ENCODE peak calls at places on chromosomes 2 and 18, in four cellular contexts. N is right lobe of liver, Z is HepG2, L is sigmoid colon. O is an unnamed sample.

GRCh38 chr2:229083606-229084349 is 187.3 kb downstream of the PID1 start:
- DNase-seq in N (no peak), Z (no peak), L (no peak), O (no peak)

GRCh38 chr2:55357907-55358306 is 61.7 kb downstream of the CCDC88A start:
- DNase-seq in N (no peak), Z (no peak), L (no peak), O (no peak)

GRCh38 chr2:229732897-229733296 is 18.5 kb upstream of the DNER start:
- DNase-seq in N (no peak), Z (no peak), L (no peak), O (no peak)

GRCh38 chr18:78768655-78769501 is 210.7 kb upstream of the SALL3 start:
- DNase-seq in N (no peak), Z (no peak), L (no peak), O (no peak)

GRCh38 chr18:55252053-55252675 is 292.9 kb upstream of the CCDC68 start:
- DNase-seq in N (no peak), Z (no peak), L (no peak), O (no peak)

GRCh38 chr18:74498712-74499629 is 2.8 kb downstream of the CNDP2 start:
- DNase-seq in N (peak; percentile 85), Z (no peak), L (peak; percentile 59), O (no peak)

GRCh38 chr2:143700865-143701264 is 571.6 kb downstream of the ARHGAP15 start:
- DNase-seq in N (no peak), Z (no peak), L (no peak), O (no peak)

GRCh38 chr2:13390676-13391075 is 673.9 kb downstream of the TRIB2 start:
- DNase-seq in N (no peak), Z (no peak), L (no peak), O (no peak)

GRCh38 chr2:132670961-132671781 is 1.2 kb upstream of the LYPD1 start:
- DNase-seq in N (no peak), Z (no peak), L (no peak), O (no peak)

GRCh38 chr2:237998530-237998929 is 31.7 kb downstream of the UBE2F start:
- DNase-seq in N (no peak), Z (peak; percentile 62), L (no peak), O (no peak)

GRCh38 chr2:67600946-67601345 is 203.8 kb downstream of the ETAA1 start:
- DNase-seq in N (no peak), Z (no peak), L (no peak), O (no peak)

GRCh38 chr2:105454801-105455485 is 56.1 kb upstream of the FHL2 start:
- DNase-seq in N (no peak), Z (peak; percentile 55), L (no peak), O (no peak)

GRCh38 chr2:97757062-97757461 is 43.7 kb downstream of the ZAP70 start:
- DNase-seq in N (no peak), Z (no peak), L (no peak), O (no peak)

GRCh38 chr18:31454066-31454708 is 6.6 kb downstream of the DSG3 start:
- DNase-seq in N (no peak), Z (peak; percentile 1), L (no peak), O (no peak)

DNA sequence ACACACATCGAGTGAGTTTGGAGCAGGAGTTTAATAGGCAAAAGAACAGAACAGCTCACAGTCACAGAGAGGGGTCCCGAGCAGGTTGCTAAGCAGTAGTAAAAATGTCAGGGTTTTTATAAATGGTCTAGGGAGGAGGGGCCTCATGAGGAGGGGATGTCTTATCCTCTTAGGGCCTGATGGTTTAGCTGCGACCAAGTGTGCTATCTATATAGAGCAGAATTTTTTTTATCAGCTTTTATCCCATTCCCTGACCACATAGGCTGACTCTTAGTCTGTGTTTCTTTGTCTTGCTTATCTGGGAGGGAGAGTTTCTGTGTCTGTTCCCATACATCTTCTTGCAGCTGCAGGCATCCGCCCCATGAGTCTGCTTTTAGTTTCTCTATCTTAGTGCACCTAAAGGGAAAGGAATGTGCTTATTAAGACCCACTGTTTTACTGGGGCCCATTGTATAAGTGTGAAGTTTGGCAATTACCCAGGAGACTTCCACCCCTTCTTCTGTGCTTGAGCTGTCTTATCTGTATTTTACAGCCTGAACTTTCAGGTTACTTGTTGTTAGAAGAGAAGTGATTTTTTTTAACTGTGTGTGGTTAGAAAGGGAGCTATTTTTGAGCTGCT is 30.4 kb upstream of the GMCL1 start:
- DNase-seq in N (no peak), Z (no peak), L (no peak), O (peak; percentile 36)
- TF ChIP-seq POLR2A in N (no peak), Z (no peak), L (no peak), O (no peak)

GRCh38 chr18:45008694-45009372 is 328.1 kb downstream of the SETBP1 start:
- DNase-seq in N (no peak), Z (no peak), L (no peak), O (no peak)
- TF ChIP-seq CTCF in N (no peak), Z (no peak), L (no peak), O (no peak)

DNA sequence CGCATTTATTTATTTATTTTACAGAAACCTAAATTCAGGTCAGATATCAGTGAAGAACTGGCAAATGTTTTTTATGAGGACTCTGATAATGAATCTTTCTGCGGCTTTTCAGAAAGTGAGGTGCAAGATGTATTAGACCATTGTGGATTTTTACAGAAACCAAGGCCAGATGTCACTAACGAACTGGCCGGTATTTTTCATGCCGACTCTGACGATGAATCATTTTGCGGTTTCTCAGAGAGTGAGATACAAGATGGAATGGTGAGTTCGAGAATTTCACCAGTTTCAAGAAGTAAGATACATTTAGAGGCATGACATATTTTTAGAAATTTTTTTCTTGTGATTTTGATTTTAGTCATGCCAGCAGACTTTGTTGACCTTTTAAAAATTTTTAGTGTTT is 4.6 kb downstream of the CDCA7 start:
- DNase-seq in N (no peak), Z (no peak), L (no peak), O (no peak)
- H3K9me3 ChIP-seq in N (no peaks in the 10 kb centered on the region), Z (no peaks in the 10 kb centered on the region), L (no peaks in the 10 kb centered on the region), O (no peaks in the 10 kb centered on the region)

GRCh38 chr2:84927275-84927627 is 21.8 kb downstream of the TMSB10 start:
- DNase-seq in N (no peak), Z (no peak), L (no peak), O (no peak)

GRCh38 chr2:84923009-84923408 is 17.6 kb downstream of the TMSB10 start:
- DNase-seq in N (no peak), Z (no peak), L (no peak), O (no peak)

GRCh38 chr2:84925336-84925723 is 19.9 kb downstream of the TMSB10 start:
- DNase-seq in N (no peak), Z (no peak), L (peak; percentile 20), O (no peak)

GRCh38 chr2:84924173-84925106 is 19.0 kb downstream of the TMSB10 start:
- DNase-seq in N (no peak), Z (peak; percentile 95), L (peak; percentile 36), O (peak; percentile 61)

DNA sequence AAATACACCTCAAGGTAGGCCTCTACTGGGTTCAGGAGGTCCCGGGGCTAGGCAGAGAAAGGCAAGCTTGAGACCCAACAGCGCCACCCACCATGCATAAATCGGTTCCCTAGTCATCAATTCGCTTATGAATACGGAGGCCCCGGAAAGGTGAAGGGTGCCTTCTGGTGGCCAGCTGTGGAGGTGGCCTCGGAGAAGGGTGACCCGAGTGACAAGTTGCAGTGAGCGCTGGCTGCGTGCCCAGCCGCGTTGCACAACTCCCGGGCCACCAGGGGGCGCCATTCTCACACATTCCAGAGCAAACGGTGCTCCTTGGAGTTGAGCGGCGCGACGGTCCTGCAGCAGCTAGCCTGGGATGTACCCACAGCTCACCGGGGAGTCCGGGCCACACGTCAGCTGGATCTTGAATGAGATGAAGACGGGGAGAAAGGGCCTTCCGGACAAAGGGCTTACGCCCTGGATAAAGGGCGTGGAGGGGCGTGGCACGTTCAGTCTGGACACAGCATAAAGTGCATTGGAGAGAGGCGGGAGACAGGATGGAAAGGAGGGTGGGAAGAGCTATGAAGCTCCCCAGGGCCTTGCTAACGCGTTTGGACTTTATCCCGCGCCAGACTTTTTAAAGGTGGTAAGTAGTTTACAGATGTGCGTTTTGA is 20.4 kb downstream of the TMSB10 start:
- DNase-seq in N (peak; percentile 96), Z (peak; percentile 98), L (peak; percentile 95), O (peak; percentile 90)
- TF ChIP-seq POLR2A in N (no peak), Z (no peak), L (no peak), O (peak; percentile 17)

DNA sequence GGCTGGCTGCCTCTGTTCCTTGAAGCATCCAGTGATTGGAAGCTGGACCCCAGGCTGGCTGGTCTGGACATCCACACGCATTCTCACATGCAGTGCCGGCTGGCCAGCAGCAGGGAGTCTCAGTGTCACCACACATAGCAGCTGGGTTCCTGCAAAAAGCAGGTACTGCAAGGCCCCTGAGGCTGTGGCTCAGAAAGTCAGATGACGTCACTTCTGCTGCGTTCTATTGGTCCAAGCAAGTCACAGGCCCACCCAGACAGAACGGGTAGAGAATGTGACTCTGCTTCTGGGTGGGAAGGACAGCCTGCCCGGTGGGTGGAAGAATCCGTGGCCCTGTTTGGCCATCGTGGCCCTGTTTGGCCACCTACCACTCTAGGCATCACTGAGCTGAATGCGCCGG is 51.3 kb upstream of the SPP2 start:
- DNase-seq in N (no peak), Z (no peak), L (no peak), O (no peak)
- TF ChIP-seq CTCF in N (no peak), Z (no peak), L (no peak), O (no peak)

DNA sequence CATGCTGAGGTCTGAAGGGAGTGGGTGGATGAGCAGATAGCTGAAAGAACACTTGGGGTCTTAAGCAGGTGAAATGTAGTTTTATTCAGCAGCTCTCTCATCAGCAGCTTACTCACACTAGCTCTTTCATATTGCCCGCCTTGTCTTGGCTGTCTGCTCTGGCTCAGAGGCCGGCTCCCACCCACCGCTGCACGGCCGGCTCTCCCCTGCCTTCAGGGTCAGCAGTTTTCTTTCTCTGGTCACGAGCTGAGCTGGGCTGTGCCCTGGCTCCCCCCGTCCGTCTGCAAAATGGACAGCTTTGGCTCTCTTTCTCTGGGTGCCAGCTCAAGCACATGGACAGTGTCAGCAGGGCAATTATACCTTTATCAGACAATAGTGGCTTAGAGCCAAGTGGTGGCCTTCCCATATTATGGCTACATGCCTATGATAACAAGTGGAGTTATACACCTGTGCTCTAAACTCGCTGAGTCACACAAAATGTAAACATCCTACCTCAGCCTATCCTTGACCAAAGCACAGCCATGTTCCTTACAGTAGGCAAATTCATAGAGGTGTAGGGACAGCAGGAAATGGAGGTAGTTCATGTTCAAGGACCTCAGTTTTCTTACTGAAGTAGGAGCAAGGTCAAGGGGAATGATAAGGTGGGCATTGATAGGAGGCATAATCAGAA is 224.8 kb downstream of the SOCS6 start:
- DNase-seq in N (no peak), Z (peak; percentile 7), L (no peak), O (no peak)
- H3K9me3 ChIP-seq in N (no peaks in the 10 kb centered on the region), Z (no peaks in the 10 kb centered on the region), L (no peaks in the 10 kb centered on the region), O (no peaks in the 10 kb centered on the region)

DNA sequence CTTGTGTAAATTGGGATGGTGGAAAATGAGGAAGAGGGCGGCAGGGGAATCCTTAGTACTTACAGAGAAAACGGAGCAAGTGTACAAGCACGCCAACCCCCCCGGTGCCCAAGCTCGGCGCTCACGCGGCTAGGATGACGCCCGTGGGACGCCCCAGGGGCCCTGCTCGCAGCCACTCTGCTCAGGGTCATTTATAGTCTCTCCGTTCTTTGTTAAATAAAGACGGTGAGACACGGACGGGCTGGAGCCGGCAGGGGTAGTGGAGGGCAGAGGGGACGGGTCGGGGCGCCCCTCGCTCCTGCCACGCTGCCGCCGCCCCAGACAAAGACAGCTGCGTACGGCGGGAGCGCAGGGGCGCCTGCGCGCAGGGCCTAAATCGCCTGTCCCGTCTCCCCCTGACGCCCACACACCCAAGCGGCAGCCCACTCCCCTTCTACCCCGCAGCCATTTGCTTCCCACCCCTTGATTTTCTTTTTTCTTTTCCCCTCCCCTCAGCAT is 37.8 kb downstream of the PCBP1 start:
- DNase-seq in N (peak; percentile 79), Z (no peak), L (peak; percentile 86), O (peak; percentile 67)
- TF ChIP-seq POLR2A in N (peak; percentile 36), Z (no peak), L (no peak), O (no peak)

O was measured in uterus.